ENCODE peak calls at places on chromosomes 4 and X, in five cellular contexts. E, V, B, A and M are unnamed samples.

GRCh38 chrX:20267924-20268701 is 1.4 kb upstream of the RPS6KA3 start:
- DNase-seq in E (no peak), V (no peak), B (peak; percentile 55), A (peak; percentile 64), M (no peak)

GRCh38 chr4:67886281-67886680 is 2.5 kb upstream of the TMPRSS11D start:
- DNase-seq in E (no peak), V (peak; percentile 41), B (peak; percentile 54), A (no peak), M (peak; percentile 24)

GRCh38 chrX:38282044-38282443 is 45.3 kb downstream of the RPGR start:
- DNase-seq in E (no peak), V (no peak), B (peak; percentile 57), A (no peak), M (no peak)

GRCh38 chrX:21943460-21944135 is 3.1 kb downstream of the SMS start:
- DNase-seq in E (peak; percentile 58), V (peak; percentile 79), B (peak; percentile 74), A (no peak), M (peak; percentile 87)

GRCh38 chrX:38887222-38887621 is 86.0 kb downstream of the MID1IP1 start:
- DNase-seq in E (no peak), V (no peak), B (no peak), A (no peak), M (peak; percentile 1)

GRCh38 chr4:825969-826330 is at the start of gene CPLX1:
- DNase-seq in E (no peak), V (peak; percentile 30), B (no peak), A (peak; percentile 46), M (no peak)

GRCh38 chr4:167177925-167178324 is 56.4 kb downstream of the SPOCK3 start:
- DNase-seq in E (no peak), V (no peak), B (no peak), A (no peak), M (no peak)

GRCh38 chr4:102663073-102663472 is 97.7 kb downstream of the MANBA start:
- DNase-seq in E (peak; percentile 78), V (peak; percentile 42), B (peak; percentile 73), A (no peak), M (peak; percentile 75)

GRCh38 chr4:164224871-164225270 is 529.1 kb upstream of the SMIM31 start:
- DNase-seq in E (no peak), V (no peak), B (no peak), A (no peak), M (no peak)

GRCh38 chrX:86806786-86807185 is 658.5 kb downstream of the DACH2 start:
- DNase-seq in E (no peak), V (peak; percentile 24), B (peak; percentile 8), A (no peak), M (no peak)

GRCh38 chr4:100839712-100840111 is 321.9 kb upstream of the EMCN start:
- DNase-seq in E (no peak), V (no peak), B (no peak), A (no peak), M (no peak)

GRCh38 chr4:55184600-55185523 is 59.5 kb upstream of the KDR start:
- DNase-seq in E (no peak), V (peak; percentile 47), B (peak; percentile 92), A (peak; percentile 59), M (no peak)
- TF ChIP-seq CTCF in E (peak; percentile 14), V (peak; percentile 37), B (peak; percentile 42), A (peak; percentile 48), M (peak; percentile 64)

GRCh38 chrX:12999422-12999821 is 24.5 kb downstream of the TMSB4X start:
- DNase-seq in E (no peak), V (no peak), B (peak; percentile 77), A (peak; percentile 70), M (no peak)
- TF ChIP-seq CTCF in E (no peak), V (no peak), B (no peak), A (no peak), M (no peak)

GRCh38 chr4:1907848-1908525 is 36.8 kb downstream of the NSD2 start:
- DNase-seq in E (no peak), V (peak; percentile 94), B (no peak), A (no peak), M (no peak)

DNA sequence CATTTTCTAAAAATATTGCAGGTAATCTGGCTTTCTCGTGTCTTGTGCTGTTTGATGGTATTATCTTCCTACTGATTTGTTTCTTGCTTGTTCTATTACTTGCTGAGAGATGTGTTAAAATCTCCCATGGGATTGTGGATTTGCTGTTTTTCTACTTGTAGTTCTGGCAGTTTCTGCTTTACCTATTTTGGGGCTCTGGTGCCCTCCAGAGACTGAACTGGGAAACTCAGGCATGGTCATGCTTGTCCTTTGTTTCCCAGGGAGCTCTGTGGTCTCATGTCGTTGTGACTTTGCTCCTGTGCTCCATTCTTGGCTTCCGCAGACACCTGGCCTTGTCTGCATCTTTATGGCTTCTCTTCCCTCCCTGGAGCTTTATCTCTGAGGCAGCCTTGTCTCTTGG is 39.5 kb downstream of the NSD2 start:
- DNase-seq in E (peak; percentile 33), V (peak; percentile 64), B (peak; percentile 81), A (peak; percentile 60), M (peak; percentile 40)
- TF ChIP-seq CTCF in E (peak; percentile 78), V (peak; percentile 46), B (peak; percentile 89), A (peak; percentile 64), M (peak; percentile 74)

DNA sequence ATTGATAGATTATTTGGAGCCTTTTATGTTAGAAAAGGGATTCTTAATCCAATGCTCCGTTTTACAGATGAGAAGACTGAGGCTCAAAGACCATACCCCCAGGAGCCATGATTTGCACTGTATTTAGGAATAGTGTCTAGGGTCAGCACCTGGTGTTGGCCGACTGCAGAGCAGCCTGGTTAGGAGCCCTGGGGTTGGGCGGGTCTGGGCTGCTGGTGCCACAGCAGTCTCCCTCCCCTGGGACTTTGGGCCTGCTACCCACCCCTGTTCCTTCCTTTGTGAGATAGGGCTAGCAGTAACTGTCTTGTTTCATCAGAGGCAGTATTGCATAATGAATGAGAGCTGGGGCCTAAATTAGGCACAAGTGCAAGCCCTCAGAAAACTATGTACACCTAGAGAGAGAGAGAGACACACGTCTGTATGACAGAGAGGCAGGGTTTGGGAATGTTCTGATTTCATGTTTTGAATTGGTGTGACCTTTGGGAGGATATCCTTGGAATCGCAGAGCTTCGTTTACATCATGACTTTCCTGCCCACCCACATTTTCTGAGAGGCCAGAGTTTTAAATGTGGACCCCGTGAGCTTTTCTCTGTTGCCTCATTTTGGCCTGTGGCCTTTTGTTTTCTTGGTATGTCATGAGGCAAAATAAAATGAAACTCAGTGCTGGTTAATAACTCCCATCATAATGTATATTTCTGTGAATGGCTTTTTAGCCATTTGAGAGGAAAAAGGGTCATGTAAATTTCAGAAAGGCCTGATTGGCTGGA is 111.8 kb downstream of the PTTG2 start:
- DNase-seq in E (no peak), V (peak; percentile 47), B (peak; percentile 65), A (no peak), M (no peak)
- TF ChIP-seq CTCF in E (no peak), V (no peak), B (no peak), A (no peak), M (no peak)

GRCh38 chr4:73251384-73251783 is 7.2 kb downstream of the ANKRD17 start:
- DNase-seq in E (no peak), V (no peak), B (peak; percentile 51), A (no peak), M (no peak)
- TF ChIP-seq CTCF in E (peak; percentile 23), V (no peak), B (peak; percentile 46), A (no peak), M (peak; percentile 61)

DNA sequence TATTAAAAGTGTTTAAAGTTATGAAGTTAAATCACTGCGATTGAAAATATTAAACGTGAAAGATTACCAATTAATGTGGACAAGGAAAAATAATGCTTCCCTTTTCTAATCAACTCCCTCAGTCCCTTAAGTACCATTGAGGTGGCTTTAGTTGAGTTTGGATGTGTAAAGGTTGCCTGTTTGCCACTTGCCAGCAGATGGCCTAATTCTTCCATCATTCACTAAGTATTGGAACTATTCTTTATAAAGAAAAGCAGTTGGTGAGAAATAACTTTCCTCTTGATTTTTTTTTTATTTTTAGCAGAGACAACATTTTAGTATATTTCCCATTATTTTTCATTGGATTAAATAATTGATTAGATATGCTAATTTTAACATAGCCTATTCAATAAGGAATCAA is 295.9 kb upstream of the TACR3 start:
- DNase-seq in E (no peak), V (peak; percentile 38), B (peak; percentile 1), A (no peak), M (no peak)
- TF ChIP-seq CTCF in E (no peak), V (peak; percentile 33), B (peak; percentile 4), A (peak; percentile 35), M (no peak)

DNA sequence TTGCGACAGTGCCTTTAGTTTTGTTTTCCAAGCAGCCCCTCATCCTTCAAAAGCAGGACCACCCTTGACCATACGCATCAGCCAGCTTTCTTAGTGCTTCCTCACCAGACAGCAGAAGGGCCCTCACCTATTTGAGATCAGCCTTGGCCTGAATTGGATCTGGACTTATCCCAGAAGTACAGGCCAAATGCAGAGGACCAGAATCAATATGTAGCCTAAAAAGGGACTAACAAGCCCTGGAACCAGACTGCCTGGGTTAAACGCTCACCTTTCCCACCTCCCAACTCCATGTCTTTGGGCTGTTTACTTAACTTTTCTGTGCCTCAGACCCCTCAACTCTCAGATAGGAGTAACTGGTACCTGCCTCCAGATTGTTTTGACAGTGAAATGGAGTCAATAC is 77.7 kb upstream of the ATP6AP2 start:
- DNase-seq in E (no peak), V (no peak), B (no peak), A (no peak), M (no peak)
- TF ChIP-seq CTCF in E (no peak), V (no peak), B (no peak), A (no peak), M (no peak)